ENCODE peak calls at places on chromosome 2, in eight cellular contexts. S is epithelial cell of esophagus; O is neuronal stem cell; N is cardiac fibroblast; J is AG09309; B is spleen; W is transverse colon; E is CD8-positive, alpha-beta memory T cell. C is an unnamed sample.

GRCh38 chr2:191302459-191303155 is 57.4 kb downstream of the MYO1B start:
- DNase-seq in E (no peak), O (no peak), N (no peak), S (peak), J (no peak), W (no peak), B (no peak), C (no peak)

GRCh38 chr2:235495373-235496238 is 1.8 kb downstream of the AGAP1 start:
- DNase-seq in B (no peak), J (no peak), E (no peak), O (no peak), N (no peak), S (peak), W (no peak), C (no peak)

GRCh38 chr2:219494952-219495530 is 3.6 kb upstream of the GMPPA start:
- DNase-seq in E (no peak), O (no peak), J (no peak), B (no peak), N (no peak), S (no peak), W (no peak), C (no peak)

GRCh38 chr2:129396980-129397599 is 582.4 kb upstream of the RAB6C start:
- DNase-seq in W (no peak), B (peak), S (peak), E (no peak), N (peak), O (peak), J (no peak), C (peak)

GRCh38 chr2:121272596-121272995 is 12.4 kb downstream of the TFCP2L1 start:
- DNase-seq in W (no peak), E (no peak), S (peak), N (no peak), J (no peak), B (no peak), O (no peak), C (no peak)

GRCh38 chr2:19611491-19612332 is 253.3 kb upstream of the OSR1 start:
- DNase-seq in E (no peak), B (no peak), N (peak), W (peak), O (no peak), S (peak), J (peak), C (no peak)

GRCh38 chr2:236888766-236889035 is 197.0 kb upstream of the COPS8 start:
- DNase-seq in S (no peak), B (no peak), J (no peak), O (no peak), E (no peak), W (no peak), N (no peak), C (no peak)

GRCh38 chr2:133884739-133885381 is 316.6 kb upstream of the NCKAP5 start:
- DNase-seq in J (no peak), O (no peak), N (peak), E (no peak), B (no peak), W (no peak), S (peak), C (no peak)

GRCh38 chr2:40032650-40033319 is 253.7 kb upstream of the THUMPD2 start:
- DNase-seq in E (no peak), B (no peak), J (peak), S (peak), W (no peak), O (no peak), N (peak), C (no peak)

GRCh38 chr2:85263591-85263990 is 64.2 kb downstream of the TGOLN2 start:
- DNase-seq in J (no peak), W (no peak), B (no peak), E (no peak), S (no peak), O (no peak), N (no peak), C (no peak)

GRCh38 chr2:53987336-53987921 is 16.6 kb upstream of the PSME4 start:
- DNase-seq in E (no peak), B (no peak), W (no peak), O (no peak), J (peak), S (peak), N (peak), C (peak)

GRCh38 chr2:28325567-28326468 is 66.8 kb upstream of the FOSL2 start:
- DNase-seq in J (no peak), B (no peak), N (no peak), O (no peak), W (no peak), S (peak), E (no peak), C (no peak)

GRCh38 chr2:99821572-99822369 is 320.6 kb downstream of the AFF3 start:
- DNase-seq in B (no peak), J (peak), W (no peak), S (no peak), O (no peak), N (peak), E (no peak), C (no peak)

GRCh38 chr2:99825630-99826029 is 316.8 kb downstream of the AFF3 start:
- DNase-seq in E (no peak), W (no peak), J (no peak), B (no peak), S (no peak), N (no peak), O (no peak), C (no peak)

GRCh38 chr2:99821039-99821438 is 321.4 kb downstream of the AFF3 start:
- DNase-seq in B (no peak), S (no peak), E (no peak), O (no peak), W (no peak), N (no peak), J (no peak), C (no peak)

GRCh38 chr2:99819766-99820165 is 322.6 kb downstream of the AFF3 start:
- DNase-seq in E (no peak), W (no peak), O (no peak), N (no peak), B (no peak), S (no peak), J (no peak), C (no peak)

DNA sequence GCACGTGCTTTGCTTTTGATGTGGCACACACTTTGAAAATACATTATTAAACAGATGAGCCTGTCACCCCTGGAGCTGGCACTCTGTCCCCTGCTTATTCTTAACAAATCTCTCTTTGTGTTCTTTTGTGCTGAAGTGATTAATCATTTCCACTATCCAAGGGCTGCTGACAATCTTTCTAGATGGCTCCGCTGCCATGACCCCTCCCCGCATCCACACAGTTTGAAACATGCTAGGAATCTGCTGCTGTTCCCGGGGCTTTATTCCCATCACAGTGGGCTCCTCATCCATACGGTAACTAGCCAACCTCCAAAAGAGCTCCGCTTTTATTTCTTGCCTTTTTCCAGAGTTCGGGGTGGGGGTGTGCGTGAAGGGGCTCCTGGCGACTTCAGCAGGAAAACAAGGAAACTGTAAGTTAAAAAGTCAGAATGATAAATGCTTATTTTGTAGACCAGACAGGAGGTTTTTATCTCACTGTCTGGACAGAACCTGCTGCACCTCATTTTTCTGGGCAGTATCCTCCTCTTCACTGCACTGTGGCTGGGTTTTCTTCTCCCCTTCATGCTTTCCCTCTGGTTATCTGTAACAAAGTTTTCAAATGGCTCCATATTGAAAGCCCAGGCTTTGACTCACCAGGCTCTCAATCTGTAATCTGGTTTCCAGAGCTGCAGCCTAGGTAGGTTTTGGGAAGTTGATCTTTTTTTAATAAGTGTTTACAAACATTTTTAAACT is 319.7 kb downstream of the AFF3 start:
- DNase-seq in N (no peak), S (no peak), B (no peak), J (no peak), W (no peak), E (no peak), O (peak), C (no peak)
- H3K4me3 ChIP-seq in N (no peak), S (no peak), B (no peak), J (no peak), W (no peak), E (no peak), O (peak), C (no peak)

GRCh38 chr2:27081984-27082772 is 3.8 kb downstream of the EMILIN1 start:
- DNase-seq in O (no peak), J (no peak), S (no peak), N (no peak), W (no peak), E (no peak), B (peak), C (no peak)
- H3K4me3 ChIP-seq in O (no peak), J (no peak), S (no peak), N (no peak), W (no peak), E (peak), B (peak), C (no peak)

GRCh38 chr2:20668470-20668869 is 1.5 kb downstream of the GDF7 start:
- DNase-seq in W (no peak), O (no peak), E (no peak), J (no peak), B (no peak), S (no peak), N (no peak), C (no peak)
- H3K4me3 ChIP-seq in W (no peak), O (peak), E (no peak), J (no peak), B (no peak), S (no peak), N (no peak), C (no peak)

GRCh38 chr2:171161425-171162289 is 964 bp upstream of the TLK1 start:
- DNase-seq in O (no peak), B (no peak), W (no peak), N (no peak), J (no peak), S (no peak), E (no peak), C (no peak)

GRCh38 chr2:171160630-171161424 is at the start of gene TLK1:
- DNase-seq in N (peak), W (peak), J (no peak), S (peak), O (peak), B (peak), E (peak), C (peak)

GRCh38 chr2:171165967-171166327 is 5.3 kb upstream of the TLK1 start:
- DNase-seq in W (no peak), S (no peak), N (no peak), E (no peak), B (no peak), J (no peak), O (no peak), C (no peak)

GRCh38 chr2:171160119-171160629 is 519 bp downstream of the TLK1 start:
- DNase-seq in S (peak), J (no peak), B (peak), O (peak), N (peak), W (peak), E (peak), C (peak)

DNA sequence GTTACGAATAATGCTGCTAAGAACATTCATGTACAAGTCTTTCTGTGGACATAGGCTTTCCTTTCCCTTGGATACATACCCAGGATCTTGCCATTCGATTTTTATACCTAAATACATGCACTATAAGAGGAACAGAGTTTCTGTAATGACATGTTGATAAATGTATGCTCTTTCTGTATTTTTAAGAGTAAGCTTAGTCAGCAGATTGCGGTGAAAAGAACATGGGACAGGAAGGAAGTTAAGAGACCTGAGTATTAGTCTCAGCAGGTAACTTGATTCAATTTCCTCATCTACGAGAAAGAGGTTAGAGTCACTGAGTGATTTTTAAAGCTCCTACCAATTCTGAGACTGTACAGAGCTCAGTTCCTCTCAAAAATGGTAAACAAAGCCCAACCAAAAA is 2.6 kb upstream of the TLK1 start:
- DNase-seq in S (peak), W (no peak), E (no peak), O (no peak), B (no peak), N (no peak), J (no peak), C (no peak)
- H3K4me3 ChIP-seq in S (no peak), W (no peak), E (no peak), O (no peak), B (no peak), N (no peak), J (no peak), C (no peak)

DNA sequence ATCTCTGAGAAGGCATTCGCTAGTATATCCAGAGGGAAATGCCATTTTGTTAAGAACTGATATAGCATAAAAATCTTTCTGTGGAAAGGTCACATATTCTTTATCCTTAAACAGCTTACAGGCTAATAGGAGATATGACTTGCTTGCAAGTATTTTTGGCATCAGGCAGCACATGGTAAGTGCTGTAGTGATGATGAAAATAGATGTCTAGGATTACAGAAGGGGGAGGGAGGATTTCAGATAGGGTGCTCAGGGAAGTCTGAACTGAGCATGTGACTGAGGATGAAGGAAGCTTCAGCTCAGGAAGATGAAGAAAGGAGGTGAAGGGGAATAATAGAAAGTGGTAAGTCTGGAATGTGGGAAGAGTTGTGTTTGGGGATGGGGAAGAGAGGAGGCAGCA is 158.5 kb upstream of the NOSTRIN start:
- DNase-seq in S (no peak), W (no peak), E (no peak), O (no peak), B (no peak), N (peak), J (peak), C (no peak)
- H3K4me3 ChIP-seq in S (no peak), W (no peak), E (no peak), O (no peak), B (no peak), N (no peak), J (no peak), C (no peak)

GRCh38 chr2:11410101-11410500 is 55.9 kb downstream of the E2F6 start:
- DNase-seq in E (no peak), S (no peak), O (no peak), B (no peak), W (no peak), N (no peak), J (no peak), C (no peak)

GRCh38 chr2:11411244-11411643 is 54.7 kb downstream of the E2F6 start:
- DNase-seq in J (no peak), W (no peak), B (no peak), O (no peak), N (no peak), E (no peak), S (no peak), C (no peak)

GRCh38 chr2:11409184-11409959 is 56.6 kb downstream of the E2F6 start:
- DNase-seq in J (no peak), W (no peak), O (no peak), E (no peak), N (no peak), B (no peak), S (no peak), C (no peak)

GRCh38 chr2:11412449-11412810 is 53.5 kb downstream of the E2F6 start:
- DNase-seq in N (no peak), S (no peak), W (no peak), O (no peak), B (no peak), E (no peak), J (no peak), C (no peak)

GRCh38 chr2:11411768-11412448 is 54.1 kb downstream of the E2F6 start:
- DNase-seq in N (peak), W (peak), S (peak), B (no peak), J (no peak), O (peak), E (no peak), C (peak)
- H3K4me3 ChIP-seq in N (peak), W (no peak), S (peak), B (peak), J (no peak), O (no peak), E (no peak), C (no peak)

DNA sequence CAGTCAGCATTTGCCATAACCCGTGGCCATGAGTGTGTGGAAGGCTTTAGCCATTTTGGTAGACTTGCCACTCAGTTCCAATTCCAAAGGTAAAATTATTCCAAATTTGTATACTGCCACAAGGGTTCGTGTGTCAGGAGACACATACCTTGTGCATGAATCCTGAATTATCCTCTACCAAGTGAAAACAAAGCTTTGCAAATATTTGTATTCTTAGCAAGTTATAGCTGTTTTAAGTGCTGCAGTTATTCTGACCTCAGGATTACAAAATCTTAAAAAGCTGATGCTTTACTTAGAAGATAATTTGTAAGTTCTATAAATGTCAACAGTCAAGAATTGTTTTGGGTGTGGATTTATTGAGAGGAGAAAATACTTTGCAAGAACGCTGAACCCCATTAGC is 100.6 kb downstream of the ANTXR1 start:
- DNase-seq in W (no peak), S (no peak), B (no peak), E (no peak), J (no peak), N (peak), O (no peak), C (no peak)
- H3K4me3 ChIP-seq in W (no peak), S (no peak), B (no peak), E (no peak), J (no peak), N (no peak), O (no peak), C (no peak)

GRCh38 chr2:221503965-221504364 is 68.1 kb downstream of the EPHA4 start:
- DNase-seq in W (no peak), J (no peak), O (no peak), E (no peak), B (no peak), N (no peak), S (no peak), C (no peak)

GRCh38 chr2:221502270-221502973 is 69.7 kb downstream of the EPHA4 start:
- DNase-seq in N (peak), J (peak), S (peak), E (no peak), B (no peak), O (no peak), W (no peak), C (no peak)

GRCh38 chr2:221500501-221501209 is 71.4 kb downstream of the EPHA4 start:
- DNase-seq in E (no peak), S (no peak), B (no peak), O (no peak), J (no peak), N (no peak), W (no peak), C (no peak)

GRCh38 chr2:221501210-221501882 is 70.8 kb downstream of the EPHA4 start:
- DNase-seq in O (no peak), W (no peak), E (no peak), J (no peak), N (peak), B (no peak), S (peak), C (no peak)

GRCh38 chr2:221501883-221502269 is 70.2 kb downstream of the EPHA4 start:
- DNase-seq in S (no peak), B (no peak), E (no peak), J (no peak), N (no peak), W (no peak), O (no peak), C (no peak)
- H3K4me3 ChIP-seq in S (no peak), B (no peak), E (no peak), J (peak), N (no peak), W (no peak), O (no peak), C (no peak)

C was measured in prostate gland.